ENCODE peak calls at places on chromosomes 7 and 10, in seven cellular contexts. T is lower lobe of right lung; Y is psoas muscle; D is endothelial cell; O is transverse colon; X is CD8-positive, alpha-beta T cell; C is glutamatergic neuron. P is an unnamed sample.

GRCh38 chr10:3719024-3719843 is 65.8 kb downstream of the KLF6 start:
- DNase-seq in T (no peak), X (no peak), C (no peak), O (no peak), D (no peak), Y (no peak), P (no peak)

GRCh38 chr10:113222207-113222606 is 272.2 kb downstream of the TCF7L2 start:
- DNase-seq in O (no peak), T (no peak), C (no peak), X (no peak), Y (no peak), D (no peak), P (no peak)

GRCh38 chr7:42235734-42236133 is 1.3 kb downstream of the GLI3 start:
- DNase-seq in X (no peak), C (no peak), O (peak), T (no peak), Y (no peak), D (no peak), P (no peak)

GRCh38 chr7:129262333-129262732 is 37.5 kb downstream of the AHCYL2 start:
- DNase-seq in O (no peak), C (no peak), D (no peak), X (no peak), T (no peak), Y (no peak), P (no peak)

GRCh38 chr7:141461924-141462323 is 89.3 kb upstream of the AGK start:
- DNase-seq in Y (no peak), X (no peak), O (no peak), T (no peak), C (no peak), D (no peak), P (no peak)

GRCh38 chr7:104825099-104825498 is 188.9 kb upstream of the KMT2E start:
- DNase-seq in Y (no peak), D (no peak), T (no peak), O (no peak), C (no peak), X (no peak), P (no peak)

GRCh38 chr10:113532724-113533123 is 20.1 kb upstream of the HABP2 start:
- DNase-seq in D (no peak), C (no peak), Y (no peak), T (no peak), O (no peak), X (no peak), P (no peak)

GRCh38 chr10:43906470-43906869 is 257.8 kb upstream of the ZNF32 start:
- DNase-seq in T (no peak), X (no peak), C (no peak), O (no peak), D (no peak), Y (no peak), P (no peak)

GRCh38 chr7:107130487-107131220 is 38.1 kb upstream of the HBP1 start:
- DNase-seq in T (no peak), X (no peak), O (no peak), Y (no peak), C (no peak), D (no peak), P (no peak)

GRCh38 chr7:2802504-2803341 is 41.4 kb downstream of the GNA12 start:
- DNase-seq in T (no peak), C (no peak), O (no peak), X (no peak), D (no peak), Y (no peak), P (no peak)

GRCh38 chr7:46832136-46832535 is 749.8 kb downstream of the TNS3 start:
- DNase-seq in X (no peak), T (no peak), O (no peak), C (no peak), D (no peak), Y (no peak), P (no peak)

GRCh38 chr7:13293264-13294002 is 606.0 kb downstream of the ARL4A start:
- DNase-seq in T (no peak), X (no peak), D (no peak), C (no peak), Y (no peak), O (no peak), P (no peak)

GRCh38 chr7:24059775-24060174 is 224.2 kb upstream of the NPY start:
- DNase-seq in O (no peak), D (no peak), Y (no peak), C (no peak), X (no peak), T (no peak), P (no peak)

GRCh38 chr7:114934758-114935157 is 12.9 kb downstream of the MDFIC start:
- DNase-seq in Y (no peak), T (no peak), D (no peak), O (no peak), X (no peak), C (no peak), P (no peak)

GRCh38 chr7:132697032-132697431 is 120.8 kb upstream of the PLXNA4 start:
- DNase-seq in O (no peak), Y (no peak), D (peak), C (no peak), T (no peak), X (no peak), P (no peak)

GRCh38 chr7:148286150-148286549 is 304.4 kb upstream of the C7orf33 start:
- DNase-seq in T (no peak), O (no peak), C (peak), D (peak), Y (no peak), X (no peak), P (no peak)

GRCh38 chr10:44316187-44316921 is 68.5 kb downstream of the CXCL12 start:
- DNase-seq in O (no peak), X (no peak), D (no peak), C (no peak), T (no peak), Y (no peak), P (no peak)

GRCh38 chr10:79179404-79180309 is 110.9 kb downstream of the ZMIZ1 start:
- DNase-seq in Y (no peak), C (peak), X (no peak), T (no peak), D (peak), O (no peak), P (no peak)

GRCh38 chr7:139777304-139777890 is 401 bp downstream of the HIPK2 start:
- DNase-seq in O (peak), D (peak), X (peak), Y (peak), T (peak), C (peak), P (peak)

GRCh38 chr10:117892681-117893220 is 154.0 kb downstream of the RAB11FIP2 start:
- DNase-seq in C (no peak), O (no peak), Y (no peak), D (no peak), T (no peak), X (no peak), P (no peak)

GRCh38 chr10:115005771-115006170 is 67.8 kb downstream of the TRUB1 start:
- DNase-seq in T (no peak), C (no peak), Y (no peak), D (no peak), X (no peak), O (no peak), P (no peak)

GRCh38 chr7:35249537-35249907 is 4.4 kb downstream of the TBX20 start:
- DNase-seq in Y (no peak), T (no peak), O (no peak), C (no peak), X (no peak), D (peak), P (no peak)

GRCh38 chr10:25441270-25441669 is 266.5 kb downstream of the GPR158 start:
- DNase-seq in D (no peak), X (no peak), O (no peak), Y (no peak), C (no peak), T (no peak), P (no peak)

GRCh38 chr7:122652851-122653250 is 46.1 kb downstream of the RNF133 start:
- DNase-seq in X (no peak), D (no peak), Y (no peak), C (no peak), T (peak), O (no peak), P (no peak)

DNA sequence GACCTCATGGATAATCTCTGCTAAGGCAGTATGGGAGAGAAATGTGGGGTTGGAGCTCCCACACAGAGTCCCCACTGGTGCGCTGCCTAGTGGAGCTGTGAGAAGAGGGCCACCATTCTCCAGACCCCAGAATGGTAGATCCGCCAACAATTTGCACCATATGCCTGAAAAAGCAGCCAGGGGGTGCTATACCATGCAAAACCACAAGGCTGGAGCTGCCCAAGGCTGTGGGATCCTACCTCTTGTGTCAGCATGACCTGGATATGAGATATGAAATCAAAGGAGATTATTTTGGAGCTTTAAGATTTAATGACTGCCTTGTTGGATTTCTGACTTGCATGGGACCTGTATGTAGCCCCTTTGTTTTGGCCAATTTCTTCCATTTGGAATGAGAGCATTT is 27.0 kb upstream of the SAMD9L start:
- DNase-seq in X (no peak), C (no peak), Y (no peak), D (no peak), T (no peak), O (no peak), P (no peak)
- TF ChIP-seq CTCF in X (no peak), C (no peak), Y (no peak), D (no peak), T (no peak), O (no peak), P (no peak)

GRCh38 chr7:155533827-155534690 is 12.3 kb downstream of the CNPY1 start:
- DNase-seq in D (peak), Y (no peak), C (peak), O (no peak), X (no peak), T (no peak), P (peak)
- TF ChIP-seq CTCF in D (peak), Y (peak), C (peak), O (peak), X (no peak), T (peak), P (peak)

DNA sequence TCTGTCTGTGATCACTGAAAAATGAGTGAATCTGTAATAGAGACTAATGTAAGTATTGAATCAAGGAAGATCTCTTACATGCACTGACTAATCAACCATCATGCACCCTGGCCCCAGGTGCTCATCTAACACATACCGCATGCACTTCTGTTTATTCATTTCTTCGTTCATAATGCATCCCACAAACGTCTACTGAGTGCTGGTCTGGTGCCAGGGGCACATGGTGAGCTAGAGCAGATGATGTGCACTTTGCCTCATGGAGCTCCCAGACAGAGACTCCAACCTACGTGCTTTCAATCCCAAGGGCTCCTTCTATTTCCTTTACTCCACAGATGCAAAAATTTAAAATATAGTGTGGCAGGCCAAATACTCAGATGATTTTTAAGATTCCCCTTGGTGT is 10.7 kb downstream of the C10orf90 start:
- DNase-seq in Y (no peak), C (no peak), X (no peak), D (no peak), O (no peak), T (no peak), P (no peak)
- TF ChIP-seq CTCF in Y (no peak), C (no peak), X (no peak), D (no peak), O (no peak), T (no peak), P (no peak)

GRCh38 chr10:17227367-17228080 is 517 bp upstream of the VIM start:
- DNase-seq in C (no peak), D (no peak), O (no peak), T (no peak), Y (no peak), X (no peak), P (peak)
- TF ChIP-seq CTCF in C (peak), D (peak), O (peak), T (peak), Y (peak), X (peak), P (no peak)

DNA sequence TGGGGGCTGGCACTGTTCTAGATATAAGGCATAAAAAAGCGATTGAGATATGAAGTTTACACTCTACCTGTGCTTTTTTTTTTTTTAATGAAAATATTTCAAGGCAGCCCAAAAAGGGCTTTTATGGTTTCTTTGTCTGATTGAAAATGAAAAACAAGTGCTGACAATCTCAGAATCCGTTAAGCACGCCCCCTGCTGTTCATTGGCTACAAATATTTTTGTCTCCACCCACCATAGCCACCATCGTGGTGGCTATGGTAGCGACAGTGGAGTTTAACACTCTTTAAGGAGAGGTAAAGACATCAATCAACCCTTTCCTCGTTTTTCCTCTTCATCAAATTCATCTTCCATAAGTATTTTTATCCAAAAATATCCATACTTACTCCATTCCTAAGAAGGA is 94.2 kb downstream of the CD36 start:
- DNase-seq in O (no peak), C (peak), X (no peak), D (no peak), T (no peak), Y (no peak), P (no peak)
- TF ChIP-seq CTCF in O (no peak), C (peak), X (no peak), D (peak), T (no peak), Y (no peak), P (no peak)

GRCh38 chr10:94011296-94011695 is 17.6 kb downstream of the PLCE1 start:
- DNase-seq in T (no peak), C (no peak), D (no peak), X (no peak), O (no peak), Y (no peak), P (no peak)
- TF ChIP-seq CTCF in T (no peak), C (no peak), D (no peak), X (no peak), O (no peak), Y (no peak), P (no peak)

P was measured in GM10248.